ENCODE peak calls at places on chromosomes 3 and 15, in ten cellular contexts. D, Q, I, G, Y, F, P, E, S and X are unnamed samples.

GRCh38 chr3:123271466-123272159 is 69.9 kb downstream of the SEC22A start:
- DNase-seq in D (no peak), Q (no peak), I (no peak), G (no peak), Y (no peak), F (no peak), P (no peak), E (no peak), S (no peak), X (no peak)

GRCh38 chr3:129030611-129031010 is 29.5 kb downstream of the EFCC1 start:
- DNase-seq in D (no peak), Q (no peak), I (no peak), G (no peak), Y (no peak), F (no peak), P (peak), E (no peak), S (no peak), X (no peak)

GRCh38 chr3:37114251-37115145 is 59.9 kb downstream of the LRRFIP2 start:
- DNase-seq in D (no peak), Q (no peak), I (peak), G (no peak), Y (no peak), F (no peak), P (no peak), E (peak), S (peak), X (no peak)

GRCh38 chr3:9782777-9783176 is 9.5 kb downstream of the TADA3 start:
- DNase-seq in D (no peak), Q (no peak), I (no peak), G (no peak), Y (no peak), F (no peak), P (no peak), E (no peak), S (no peak), X (no peak)

GRCh38 chr3:49352286-49352685 is 5.9 kb downstream of the GPX1 start:
- DNase-seq in D (no peak), Q (no peak), I (no peak), G (no peak), Y (no peak), F (no peak), P (no peak), E (no peak), S (no peak), X (no peak)

GRCh38 chr3:34394978-34395748 is 596.7 kb downstream of the PDCD6IP start:
- DNase-seq in D (no peak), Q (no peak), I (no peak), G (no peak), Y (no peak), F (no peak), P (peak), E (no peak), S (no peak), X (no peak)

GRCh38 chr3:16897254-16897926 is 12.6 kb downstream of the PLCL2 start:
- DNase-seq in D (peak), Q (no peak), I (no peak), G (peak), Y (no peak), F (peak), P (no peak), E (no peak), S (no peak), X (no peak)

GRCh38 chr15:88066758-88067157 is 189.8 kb downstream of the NTRK3 start:
- DNase-seq in D (no peak), Q (no peak), I (no peak), G (no peak), Y (no peak), F (no peak), P (peak), E (no peak), S (no peak), X (no peak)

GRCh38 chr3:47425959-47426358 is 45.1 kb downstream of the PTPN23 start:
- DNase-seq in D (no peak), Q (no peak), I (no peak), G (no peak), Y (no peak), F (no peak), P (peak), E (no peak), S (no peak), X (no peak)

GRCh38 chr15:38149315-38149714 is 103.3 kb upstream of the SPRED1 start:
- DNase-seq in D (no peak), Q (no peak), I (no peak), G (no peak), Y (no peak), F (no peak), P (no peak), E (no peak), S (no peak), X (no peak)

GRCh38 chr3:13110678-13111116 is 37.5 kb upstream of the IQSEC1 start:
- DNase-seq in D (peak), Q (no peak), I (no peak), G (no peak), Y (no peak), F (no peak), P (peak), E (peak), S (no peak), X (no peak)

GRCh38 chr3:182793663-182794454 is 555 bp downstream of the ATP11B start:
- DNase-seq in D (peak), Q (peak), I (peak), G (peak), Y (peak), F (peak), P (peak), E (no peak), S (no peak), X (peak)

GRCh38 chr3:112582242-112582874 is 20.5 kb downstream of the SLC35A5 start:
- DNase-seq in D (peak), Q (no peak), I (peak), G (peak), Y (peak), F (peak), P (peak), E (peak), S (peak), X (peak)

GRCh38 chr15:58049520-58050227 is 15.8 kb downstream of the ALDH1A2 start:
- DNase-seq in D (no peak), Q (no peak), I (no peak), G (no peak), Y (no peak), F (no peak), P (no peak), E (no peak), S (no peak), X (no peak)

GRCh38 chr3:72426618-72427397 is 421.4 kb downstream of the SHQ1 start:
- DNase-seq in D (no peak), Q (no peak), I (no peak), G (no peak), Y (no peak), F (no peak), P (no peak), E (no peak), S (no peak), X (no peak)

GRCh38 chr15:60584355-60585023 is 105.5 kb upstream of the ICE2 start:
- DNase-seq in D (no peak), Q (no peak), I (no peak), G (no peak), Y (no peak), F (no peak), P (no peak), E (no peak), S (no peak), X (no peak)

GRCh38 chr15:67504061-67504460 is 16.9 kb upstream of the C15orf61 start:
- DNase-seq in D (no peak), Q (no peak), I (peak), G (no peak), Y (no peak), F (no peak), P (no peak), E (no peak), S (no peak), X (no peak)

GRCh38 chr15:35560895-35561294 is 14.9 kb upstream of the DPH6 start:
- DNase-seq in D (no peak), Q (no peak), I (no peak), G (no peak), Y (no peak), F (no peak), P (no peak), E (no peak), S (no peak), X (no peak)

GRCh38 chr15:97168704-97169475 is 791.6 kb upstream of the ARRDC4 start:
- DNase-seq in D (no peak), Q (no peak), I (no peak), G (no peak), Y (no peak), F (no peak), P (peak), E (no peak), S (no peak), X (no peak)

GRCh38 chr3:181704421-181705066 is 7.2 kb upstream of the SOX2 start:
- DNase-seq in D (no peak), Q (no peak), I (no peak), G (no peak), Y (no peak), F (no peak), P (peak), E (no peak), S (no peak), X (no peak)

GRCh38 chr3:69791111-69791510 is 51.8 kb downstream of the MITF start:
- DNase-seq in D (no peak), Q (no peak), I (peak), G (no peak), Y (no peak), F (no peak), P (no peak), E (no peak), S (no peak), X (peak)

GRCh38 chr15:32909431-32909830 is 191.6 kb downstream of the GREM1 start:
- DNase-seq in D (no peak), Q (no peak), I (peak), G (no peak), Y (no peak), F (no peak), P (no peak), E (peak), S (no peak), X (no peak)